ENCODE peak calls at places on chromosomes 3 and 15, in five cellular contexts. One of them, this sample, is unnamed. For H3K27me3, the result is how much of the 10 kb centered on the place peaks cover.

GRCh38 chr15:85646538-85647091 is 148.1 kb downstream of the KLHL25 start:
- DNase-seq in iPS DF 6.9: no peak
- DNase-seq in cardiac muscle cell: no peak
- DNase-seq in NT2/D1: no peak
- DNase-seq in aorta: no peak
- DNase-seq in this sample: no peak

GRCh38 chr3:81439088-81439487 is 322.4 kb downstream of the GBE1 start:
- DNase-seq in iPS DF 6.9: no peak
- DNase-seq in cardiac muscle cell: no peak
- DNase-seq in NT2/D1: no peak
- DNase-seq in aorta: no peak
- DNase-seq in this sample: no peak

GRCh38 chr15:88487796-88488523 is 20.5 kb downstream of the MRPS11 start:
- DNase-seq in iPS DF 6.9: no peak
- DNase-seq in cardiac muscle cell: no peak
- DNase-seq in NT2/D1: no peak
- DNase-seq in aorta: no peak
- DNase-seq in this sample: no peak

GRCh38 chr3:101850327-101851048 is 1.2 kb downstream of the NFKBIZ start:
- DNase-seq in iPS DF 6.9: no peak
- DNase-seq in cardiac muscle cell: no peak
- DNase-seq in NT2/D1: no peak
- DNase-seq in aorta: no peak
- DNase-seq in this sample: no peak

GRCh38 chr3:172210355-172210754 is 171.0 kb downstream of the FNDC3B start:
- DNase-seq in iPS DF 6.9: no peak
- DNase-seq in cardiac muscle cell: no peak
- DNase-seq in NT2/D1: no peak
- DNase-seq in aorta: no peak
- DNase-seq in this sample: no peak

GRCh38 chr3:188975612-188976314 is 196.0 kb upstream of the TPRG1 start:
- DNase-seq in iPS DF 6.9: no peak
- DNase-seq in cardiac muscle cell: no peak
- DNase-seq in NT2/D1: no peak
- DNase-seq in aorta: no peak
- DNase-seq in this sample: no peak

GRCh38 chr15:65327651-65328393 is 23.3 kb downstream of the RNU5B-1 start:
- DNase-seq in iPS DF 6.9: no peak
- DNase-seq in cardiac muscle cell: no peak
- DNase-seq in NT2/D1: no peak
- DNase-seq in aorta: peak
- DNase-seq in this sample: no peak

GRCh38 chr3:188978772-188979171 is 193.0 kb upstream of the TPRG1 start:
- DNase-seq in iPS DF 6.9: no peak
- DNase-seq in cardiac muscle cell: no peak
- DNase-seq in NT2/D1: no peak
- DNase-seq in aorta: no peak
- DNase-seq in this sample: no peak

GRCh38 chr3:62622553-62623174 is 249.3 kb upstream of the FEZF2 start:
- DNase-seq in iPS DF 6.9: peak
- DNase-seq in cardiac muscle cell: peak
- DNase-seq in NT2/D1: peak
- DNase-seq in aorta: no peak
- DNase-seq in this sample: peak

GRCh38 chr3:112672716-112673506 is 32.0 kb upstream of the CCDC80 start:
- DNase-seq in iPS DF 6.9: no peak
- DNase-seq in cardiac muscle cell: no peak
- DNase-seq in NT2/D1: no peak
- DNase-seq in aorta: no peak
- DNase-seq in this sample: no peak

GRCh38 chr3:71173421-71173975 is 410.0 kb downstream of the FOXP1 start:
- DNase-seq in iPS DF 6.9: no peak
- DNase-seq in cardiac muscle cell: no peak
- DNase-seq in NT2/D1: no peak
- DNase-seq in aorta: no peak
- DNase-seq in this sample: no peak

GRCh38 chr3:141051641-141052569 is 758 bp downstream of the SPSB4 start:
- DNase-seq in iPS DF 6.9: no peak
- DNase-seq in cardiac muscle cell: peak
- DNase-seq in NT2/D1: no peak
- DNase-seq in aorta: peak
- DNase-seq in this sample: peak

GRCh38 chr3:98655666-98656065 is 62.3 kb upstream of the CPOX start:
- DNase-seq in iPS DF 6.9: no peak
- DNase-seq in cardiac muscle cell: no peak
- DNase-seq in NT2/D1: no peak
- DNase-seq in aorta: no peak
- DNase-seq in this sample: no peak

GRCh38 chr3:78940128-78940527 is 827.7 kb downstream of the ROBO1 start:
- DNase-seq in iPS DF 6.9: no peak
- DNase-seq in cardiac muscle cell: no peak
- DNase-seq in NT2/D1: no peak
- DNase-seq in aorta: no peak
- DNase-seq in this sample: no peak

GRCh38 chr15:92118162-92118935 is 264.8 kb downstream of the SLCO3A1 start:
- DNase-seq in iPS DF 6.9: no peak
- DNase-seq in cardiac muscle cell: no peak
- DNase-seq in NT2/D1: peak
- DNase-seq in aorta: no peak
- DNase-seq in this sample: no peak

GRCh38 chr15:101359365-101359947 is 64.4 kb upstream of the SNRPA1 start:
- DNase-seq in iPS DF 6.9: no peak
- DNase-seq in cardiac muscle cell: no peak
- DNase-seq in NT2/D1: no peak
- DNase-seq in aorta: no peak
- DNase-seq in this sample: no peak

GRCh38 chr3:177459397-177459796 is 262.1 kb upstream of the TBL1XR1 start:
- DNase-seq in iPS DF 6.9: no peak
- DNase-seq in cardiac muscle cell: peak
- DNase-seq in NT2/D1: no peak
- DNase-seq in aorta: no peak
- DNase-seq in this sample: no peak

GRCh38 chr3:31839144-31839917 is 141.7 kb downstream of the OSBPL10 start:
- DNase-seq in iPS DF 6.9: no peak
- DNase-seq in cardiac muscle cell: no peak
- DNase-seq in NT2/D1: no peak
- DNase-seq in aorta: no peak
- DNase-seq in this sample: no peak

GRCh38 chr15:63494406-63494805 is 10.0 kb upstream of the USP3 start:
- DNase-seq in iPS DF 6.9: no peak
- DNase-seq in cardiac muscle cell: no peak
- DNase-seq in NT2/D1: no peak
- DNase-seq in aorta: no peak
- DNase-seq in this sample: no peak

GRCh38 chr3:61333562-61333961 is 82.3 kb upstream of the FHIT start:
- DNase-seq in iPS DF 6.9: no peak
- DNase-seq in cardiac muscle cell: no peak
- DNase-seq in NT2/D1: no peak
- DNase-seq in aorta: no peak
- DNase-seq in this sample: no peak

GRCh38 chr15:94412979-94413741 is 181.8 kb downstream of the MCTP2 start:
- DNase-seq in iPS DF 6.9: no peak
- DNase-seq in cardiac muscle cell: peak
- DNase-seq in NT2/D1: no peak
- DNase-seq in aorta: no peak
- DNase-seq in this sample: peak

GRCh38 chr3:53845103-53845880 is 927 bp downstream of the CHDH start:
- DNase-seq in iPS DF 6.9: peak
- DNase-seq in cardiac muscle cell: peak
- DNase-seq in NT2/D1: peak
- DNase-seq in aorta: peak
- DNase-seq in this sample: peak
- H3K27me3 ChIP-seq in iPS DF 6.9: under half
- H3K27me3 ChIP-seq in cardiac muscle cell: under half
- H3K27me3 ChIP-seq in NT2/D1: under half
- H3K27me3 ChIP-seq in aorta: under half
- H3K27me3 ChIP-seq in this sample: under half

DNA sequence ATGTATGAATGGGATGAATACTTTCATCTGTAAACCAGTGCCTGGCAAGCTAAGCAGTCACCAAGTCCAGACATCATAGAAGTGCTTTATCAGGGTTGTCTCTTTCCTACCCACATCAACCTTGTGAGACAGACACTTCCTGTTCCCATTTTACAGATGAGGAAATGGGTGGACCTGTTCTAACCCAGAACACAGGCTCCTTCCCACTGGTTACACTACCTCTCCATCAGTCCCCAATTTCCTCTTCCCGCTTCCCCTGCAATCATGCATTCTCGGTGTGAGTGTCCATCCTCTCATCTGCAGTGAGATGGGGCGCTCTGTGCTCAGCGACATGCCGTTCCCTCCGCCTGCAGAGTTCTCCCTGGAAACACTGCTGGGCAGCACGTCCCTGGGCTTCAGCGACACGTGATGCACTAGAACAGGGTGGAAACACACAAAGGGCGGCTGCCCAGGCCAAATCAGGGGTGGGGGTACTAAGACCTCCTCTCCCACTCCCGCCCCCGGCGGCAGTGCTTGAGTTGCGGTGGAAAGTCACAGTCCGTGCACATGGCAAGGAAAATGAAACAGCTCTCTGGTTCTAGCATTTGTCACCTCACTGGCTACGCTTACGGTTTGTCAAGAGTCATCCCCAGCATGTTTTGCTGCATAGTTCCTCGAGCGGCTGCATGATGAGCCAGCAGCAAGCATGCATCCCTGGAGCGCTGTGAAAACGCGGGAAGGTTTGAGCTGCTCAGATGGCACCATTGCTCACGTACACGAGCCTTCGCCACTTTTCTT is 201.1 kb downstream of the ADAMTS17 start:
- DNase-seq in iPS DF 6.9: no peak
- DNase-seq in cardiac muscle cell: no peak
- DNase-seq in NT2/D1: no peak
- DNase-seq in aorta: no peak
- DNase-seq in this sample: no peak
- H3K4me3 ChIP-seq in iPS DF 6.9: no peak
- H3K4me3 ChIP-seq in cardiac muscle cell: no peak
- H3K4me3 ChIP-seq in NT2/D1: no peak
- H3K4me3 ChIP-seq in aorta: no peak
- H3K4me3 ChIP-seq in this sample: no peak

GRCh38 chr15:96349034-96349932 is 18.8 kb downstream of the NR2F2 start:
- DNase-seq in iPS DF 6.9: no peak
- DNase-seq in cardiac muscle cell: no peak
- DNase-seq in NT2/D1: no peak
- DNase-seq in aorta: no peak
- DNase-seq in this sample: no peak
- H3K27me3 ChIP-seq in iPS DF 6.9: half or more
- H3K27me3 ChIP-seq in cardiac muscle cell: half or more
- H3K27me3 ChIP-seq in NT2/D1: half or more
- H3K27me3 ChIP-seq in aorta: under half
- H3K27me3 ChIP-seq in this sample: under half

GRCh38 chr15:74841761-74842385 is 1.1 kb downstream of the ULK3 start:
- DNase-seq in iPS DF 6.9: no peak
- DNase-seq in cardiac muscle cell: no peak
- DNase-seq in NT2/D1: no peak
- DNase-seq in aorta: no peak
- DNase-seq in this sample: no peak
- H3K4me3 ChIP-seq in iPS DF 6.9: no peak
- H3K4me3 ChIP-seq in cardiac muscle cell: peak
- H3K4me3 ChIP-seq in NT2/D1: peak
- H3K4me3 ChIP-seq in aorta: no peak
- H3K4me3 ChIP-seq in this sample: peak

GRCh38 chr3:43998841-43999805 is 242.6 kb upstream of the TOPAZ1 start:
- DNase-seq in iPS DF 6.9: no peak
- DNase-seq in cardiac muscle cell: peak
- DNase-seq in NT2/D1: no peak
- DNase-seq in aorta: peak
- DNase-seq in this sample: peak
- H3K27me3 ChIP-seq in iPS DF 6.9: under half
- H3K27me3 ChIP-seq in cardiac muscle cell: half or more
- H3K27me3 ChIP-seq in NT2/D1: half or more
- H3K27me3 ChIP-seq in aorta: under half
- H3K27me3 ChIP-seq in this sample: under half

DNA sequence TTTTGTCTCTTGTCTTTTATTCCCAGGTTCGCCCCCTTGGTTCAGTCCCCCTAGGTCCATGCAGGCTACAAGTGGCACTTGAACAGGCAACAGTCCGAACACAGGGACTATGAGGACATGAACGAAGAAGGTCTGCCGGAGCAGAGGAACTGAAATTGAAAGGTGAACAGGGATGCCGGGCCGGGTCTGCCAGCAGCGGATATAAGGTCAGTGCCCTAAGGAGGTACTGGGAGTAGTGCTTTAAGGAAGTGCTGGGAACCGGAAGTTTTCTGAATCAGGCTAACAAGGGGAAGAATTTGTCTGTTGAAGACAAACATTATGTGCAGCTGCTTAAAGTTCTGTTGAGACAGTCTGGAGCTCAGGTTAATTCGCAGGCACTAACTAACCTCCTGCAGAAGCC is 46.8 kb downstream of the LSM3 start:
- DNase-seq in iPS DF 6.9: no peak
- DNase-seq in cardiac muscle cell: no peak
- DNase-seq in NT2/D1: no peak
- DNase-seq in aorta: no peak
- DNase-seq in this sample: no peak
- H3K4me3 ChIP-seq in iPS DF 6.9: no peak
- H3K4me3 ChIP-seq in cardiac muscle cell: no peak
- H3K4me3 ChIP-seq in NT2/D1: no peak
- H3K4me3 ChIP-seq in aorta: no peak
- H3K4me3 ChIP-seq in this sample: no peak

GRCh38 chr3:46519952-46520351 is 22.2 kb downstream of the RTP3 start:
- DNase-seq in iPS DF 6.9: no peak
- DNase-seq in cardiac muscle cell: no peak
- DNase-seq in NT2/D1: no peak
- DNase-seq in aorta: no peak
- DNase-seq in this sample: no peak
- H3K27me3 ChIP-seq in iPS DF 6.9: under half
- H3K27me3 ChIP-seq in cardiac muscle cell: under half
- H3K27me3 ChIP-seq in NT2/D1: under half
- H3K27me3 ChIP-seq in aorta: under half
- H3K27me3 ChIP-seq in this sample: under half

This sample was measured in neuronal stem cell.